ENCODE peak calls at places on chromosomes 16 and 17, in eight cellular contexts. T, L, P, G, J, R, A and X are unnamed samples.
A peak's percentile ranks its signal among the peaks of the same experiment; 100 is the strongest.

GRCh38 chr16:4244254-4244812 is 2.5 kb upstream of the SRL start:
- DNase-seq in T (peak; percentile 62), L (no peak), P (no peak), G (no peak), J (no peak), R (no peak), A (no peak), X (no peak)

GRCh38 chr17:55414983-55415382 is 6.7 kb downstream of the MMD start:
- DNase-seq in T (no peak), L (no peak), P (no peak), G (no peak), J (no peak), R (no peak), A (no peak), X (no peak)

GRCh38 chr16:71817690-71818089 is 9.1 kb upstream of the AP1G1 start:
- DNase-seq in T (no peak), L (no peak), P (no peak), G (no peak), J (no peak), R (no peak), A (no peak), X (no peak)

GRCh38 chr16:72098936-72099335 is 5.3 kb downstream of the DHX38 start:
- DNase-seq in T (no peak), L (no peak), P (no peak), G (no peak), J (no peak), R (no peak), A (peak; percentile 52), X (no peak)

GRCh38 chr16:9966569-9967157 is 215.6 kb downstream of the GRIN2A start:
- DNase-seq in T (no peak), L (no peak), P (no peak), G (peak; percentile 60), J (no peak), R (peak; percentile 86), A (no peak), X (no peak)

GRCh38 chr16:66741131-66741900 is 10.1 kb downstream of the DYNC1LI2 start:
- DNase-seq in T (peak; percentile 91), L (no peak), P (peak; percentile 89), G (peak; percentile 96), J (peak; percentile 96), R (no peak), A (peak; percentile 62), X (peak; percentile 92)

GRCh38 chr16:14489460-14489859 is 140.6 kb downstream of the PARN start:
- DNase-seq in T (no peak), L (no peak), P (no peak), G (peak; percentile 45), J (no peak), R (no peak), A (no peak), X (no peak)

GRCh38 chr17:66511125-66511524 is 208.7 kb downstream of the PRKCA start:
- DNase-seq in T (no peak), L (no peak), P (no peak), G (no peak), J (no peak), R (no peak), A (no peak), X (no peak)

GRCh38 chr16:19639986-19640421 is 78.0 kb downstream of the KNOP1 start:
- DNase-seq in T (no peak), L (no peak), P (no peak), G (no peak), J (no peak), R (no peak), A (no peak), X (no peak)

GRCh38 chr17:10716218-10716617 is 13.6 kb downstream of the TMEM220 start:
- DNase-seq in T (no peak), L (no peak), P (no peak), G (no peak), J (no peak), R (no peak), A (no peak), X (no peak)

GRCh38 chr17:82596837-82597672 is 51.2 kb downstream of the WDR45B start:
- DNase-seq in T (no peak), L (no peak), P (no peak), G (no peak), J (no peak), R (no peak), A (no peak), X (no peak)

GRCh38 chr17:31726980-31727427 is 132.0 kb downstream of the COPRS start:
- DNase-seq in T (no peak), L (peak; percentile 31), P (no peak), G (no peak), J (no peak), R (no peak), A (no peak), X (peak; percentile 9)

GRCh38 chr16:75506567-75506966 is 11.3 kb upstream of the CHST6 start:
- DNase-seq in T (no peak), L (no peak), P (peak; percentile 55), G (no peak), J (peak; percentile 75), R (no peak), A (no peak), X (no peak)

GRCh38 chr16:50861926-50862325 is 120.0 kb downstream of the CYLD start:
- DNase-seq in T (no peak), L (no peak), P (no peak), G (no peak), J (no peak), R (no peak), A (no peak), X (no peak)

GRCh38 chr17:27455914-27456680 is at the start of gene KSR1:
- DNase-seq in T (peak; percentile 89), L (peak; percentile 90), P (peak; percentile 89), G (no peak), J (peak; percentile 90), R (no peak), A (peak; percentile 97), X (peak; percentile 88)

GRCh38 chr16:67658849-67659674 is 998 bp downstream of the ACD start:
- DNase-seq in T (no peak), L (no peak), P (no peak), G (no peak), J (peak; percentile 66), R (no peak), A (no peak), X (no peak)

GRCh38 chr16:56414366-56414765 is 11.0 kb downstream of the AMFR start:
- DNase-seq in T (no peak), L (no peak), P (no peak), G (no peak), J (no peak), R (no peak), A (no peak), X (no peak)

GRCh38 chr16:12675852-12676251 is 127.8 kb downstream of the CPPED1 start:
- DNase-seq in T (no peak), L (no peak), P (no peak), G (no peak), J (no peak), R (no peak), A (no peak), X (no peak)

GRCh38 chr17:32878211-32878610 is 1.3 kb upstream of the MYO1D start:
- DNase-seq in T (peak; percentile 29), L (no peak), P (no peak), G (no peak), J (peak; percentile 72), R (no peak), A (no peak), X (peak; percentile 86)

GRCh38 chr17:42922335-42922734 is 21.7 kb downstream of the G6PC1 start:
- DNase-seq in T (no peak), L (no peak), P (no peak), G (no peak), J (no peak), R (no peak), A (no peak), X (no peak)
- H3K4me1 ChIP-seq in T (peaks cover 21% of the 10 kb centered on the region), L (no peaks in the 10 kb centered on the region), P (peaks cover 4% of the 10 kb centered on the region), G (peaks cover 48% of the 10 kb centered on the region), J (peaks cover 5% of the 10 kb centered on the region), R (no peaks in the 10 kb centered on the region), A (peaks cover 58% of the 10 kb centered on the region), X (peaks cover 5% of the 10 kb centered on the region)

GRCh38 chr17:77840576-77841160 is 117.8 kb upstream of the TNRC6C start:
- DNase-seq in T (no peak), L (no peak), P (peak; percentile 4), G (no peak), J (peak; percentile 47), R (no peak), A (no peak), X (peak; percentile 28)
- TF ChIP-seq POLR2AphosphoS5 in T (no peak), L (no peak), P (no peak), G (no peak), J (no peak), R (no peak), A (no peak), X (no peak)

GRCh38 chr17:12896386-12896785 is 107.1 kb downstream of the ARHGAP44 start:
- DNase-seq in T (no peak), L (no peak), P (no peak), G (no peak), J (no peak), R (no peak), A (no peak), X (no peak)

GRCh38 chr17:12902046-12902445 is 112.7 kb downstream of the ARHGAP44 start:
- DNase-seq in T (no peak), L (no peak), P (no peak), G (no peak), J (no peak), R (no peak), A (no peak), X (no peak)

GRCh38 chr17:12899604-12900003 is 110.3 kb downstream of the ARHGAP44 start:
- DNase-seq in T (no peak), L (no peak), P (no peak), G (no peak), J (no peak), R (no peak), A (no peak), X (no peak)

GRCh38 chr17:12900474-12900873 is 111.2 kb downstream of the ARHGAP44 start:
- DNase-seq in T (peak; percentile 33), L (no peak), P (no peak), G (no peak), J (no peak), R (no peak), A (no peak), X (no peak)

DNA sequence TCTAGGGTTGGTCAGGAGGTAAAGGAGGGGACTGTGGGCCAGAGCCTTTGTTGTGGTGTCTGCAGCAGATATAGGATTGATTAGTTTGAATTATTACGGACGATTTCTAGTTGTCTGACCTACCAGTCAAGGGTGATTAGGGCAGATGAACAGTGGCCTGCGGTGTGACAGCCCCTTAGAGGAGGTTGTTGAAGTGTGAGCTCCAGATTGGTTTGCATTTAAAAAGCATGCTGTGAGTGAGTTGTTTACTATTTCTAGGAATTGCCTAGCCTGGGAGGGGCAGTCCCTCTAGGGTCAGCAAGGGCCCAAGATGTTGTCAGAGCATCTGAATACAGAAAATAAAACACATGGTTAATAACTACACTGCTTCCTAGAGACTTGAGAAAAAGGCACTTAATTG is 108.8 kb downstream of the ARHGAP44 start:
- DNase-seq in T (no peak), L (no peak), P (no peak), G (no peak), J (no peak), R (no peak), A (no peak), X (no peak)
- TF ChIP-seq EP300 in T (no peak), L (no peak), P (no peak), G (no peak), J (no peak), R (no peak), A (no peak), X (no peak)

DNA sequence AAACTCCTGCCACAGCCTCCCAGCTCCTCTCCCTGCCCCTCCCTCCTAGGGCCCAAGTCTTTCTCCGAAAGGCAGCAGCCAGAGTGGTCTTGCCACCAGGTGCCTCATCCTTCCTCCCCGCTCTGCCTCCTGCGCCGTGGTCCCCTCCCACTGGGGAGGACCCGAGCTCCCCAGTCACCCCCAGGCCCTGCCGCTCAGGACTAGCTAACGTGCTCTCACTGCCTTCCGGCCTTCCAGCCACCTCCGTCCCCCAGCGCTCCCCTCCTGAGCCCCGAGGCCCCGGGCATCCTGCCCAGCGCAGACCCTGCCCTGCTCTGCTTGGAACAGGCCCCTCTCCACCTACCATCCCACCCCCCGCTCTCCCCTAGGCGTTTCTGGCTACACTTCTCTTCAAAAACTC is 19.4 kb upstream of the COL1A1 start:
- DNase-seq in T (no peak), L (no peak), P (no peak), G (no peak), J (no peak), R (no peak), A (peak; percentile 81), X (no peak)
- H3K4me1 ChIP-seq in T (no peaks in the 10 kb centered on the region), L (peaks cover 6% of the 10 kb centered on the region), P (no peaks in the 10 kb centered on the region), G (peaks cover 64% of the 10 kb centered on the region), J (peaks cover 37% of the 10 kb centered on the region), R (peaks cover 11% of the 10 kb centered on the region), A (peaks cover 50% of the 10 kb centered on the region), X (peaks cover 41% of the 10 kb centered on the region)